ENCODE peak calls at places on chromosomes 6 and 20, in five cellular contexts. S is cardiac muscle cell, N is esophagus muscularis mucosa, C is AG04449, J is transverse colon. A is an unnamed sample.

GRCh38 chr6:101830501-101831031 is 437.1 kb downstream of the GRIK2 start:
- DNase-seq in J (no peak), N (no peak), S (no peak), C (peak; percentile 9), A (no peak)

GRCh38 chr6:80771941-80772340 is 665.5 kb downstream of the BCKDHB start:
- DNase-seq in S (peak; percentile 68), N (no peak), J (no peak), C (no peak), A (no peak)

GRCh38 chr6:44535446-44535845 is 147.9 kb downstream of the CDC5L start:
- DNase-seq in J (no peak), S (no peak), N (peak; percentile 88), C (no peak), A (no peak)

GRCh38 chr6:117615981-117616961 is 14.0 kb upstream of the GOPC start:
- DNase-seq in S (no peak), J (no peak), C (peak; percentile 24), N (no peak), A (no peak)

GRCh38 chr6:147161974-147162495 is 42.2 kb upstream of the STXBP5 start:
- DNase-seq in N (no peak), S (no peak), C (no peak), J (peak; percentile 49), A (no peak)

GRCh38 chr6:130617658-130618057 is 209.5 kb upstream of the SMLR1 start:
- DNase-seq in S (peak; percentile 5), J (no peak), C (no peak), N (no peak), A (no peak)

GRCh38 chr6:79868098-79868722 is 79.1 kb downstream of the ELOVL4 start:
- DNase-seq in N (no peak), S (peak; percentile 90), C (no peak), J (no peak), A (peak; percentile 23)

GRCh38 chr6:38570750-38571149 is 69.0 kb downstream of the BTBD9 start:
- DNase-seq in S (peak; percentile 3), J (no peak), C (no peak), N (no peak), A (no peak)

GRCh38 chr6:41372526-41373366 is 37.3 kb downstream of the NCR2 start:
- DNase-seq in N (peak; percentile 70), S (peak; percentile 38), C (no peak), J (no peak), A (no peak)

GRCh38 chr6:42929928-42930360 is 664 bp downstream of the CNPY3 start:
- DNase-seq in S (peak; percentile 68), J (peak; percentile 48), C (peak; percentile 41), N (no peak), A (no peak)

GRCh38 chr20:47875302-47876025 is 90.2 kb upstream of the SULF2 start:
- DNase-seq in C (peak; percentile 9), J (no peak), N (no peak), S (no peak), A (no peak)

GRCh38 chr6:5763871-5764270 is 242.9 kb downstream of the NRN1 start:
- DNase-seq in J (no peak), S (no peak), C (no peak), N (no peak), A (no peak)

GRCh38 chr6:170553686-170554085 is 483 bp upstream of the TBP start:
- DNase-seq in S (peak; percentile 53), C (no peak), N (no peak), J (no peak), A (peak; percentile 25)

GRCh38 chr6:160227038-160227768 is 31.4 kb downstream of the SLC22A2 start:
- DNase-seq in C (no peak), N (no peak), S (no peak), J (no peak), A (no peak)

GRCh38 chr20:37464173-37464572 is 56.9 kb upstream of the NNAT start:
- DNase-seq in J (no peak), C (no peak), S (no peak), N (no peak), A (no peak)

GRCh38 chr20:33640287-33640686 is 21.8 kb upstream of the C20orf144 start:
- DNase-seq in S (no peak), C (no peak), J (no peak), N (no peak), A (no peak)

GRCh38 chr20:32036716-32037355 is 15.2 kb upstream of the HCK start:
- DNase-seq in C (no peak), J (no peak), S (no peak), N (no peak), A (no peak)

GRCh38 chr6:166470029-166470862 is 87.5 kb upstream of the MPC1 start:
- DNase-seq in J (no peak), S (no peak), C (no peak), N (no peak), A (no peak)

GRCh38 chr6:170260686-170261085 is 30.2 kb downstream of the DLL1 start:
- DNase-seq in N (no peak), S (no peak), C (no peak), J (no peak), A (no peak)

GRCh38 chr20:11305406-11305805 is 612.3 kb upstream of the BTBD3 start:
- DNase-seq in C (no peak), S (no peak), J (no peak), N (no peak), A (no peak)

GRCh38 chr20:37276494-37277252 is 12.8 kb upstream of the MANBAL start:
- DNase-seq in C (no peak), S (no peak), N (no peak), J (peak; percentile 56), A (peak; percentile 84)

GRCh38 chr20:54144847-54145246 is 28.9 kb downstream of the CYP24A1 start:
- DNase-seq in S (no peak), J (no peak), C (no peak), N (no peak), A (no peak)

GRCh38 chr20:41983159-41983558 is 365.0 kb upstream of the CHD6 start:
- DNase-seq in C (no peak), N (peak; percentile 82), J (no peak), S (no peak), A (no peak)

GRCh38 chr6:84466521-84466920 is 239.1 kb upstream of the CEP162 start:
- DNase-seq in S (no peak), C (peak; percentile 33), N (no peak), J (no peak), A (no peak)

GRCh38 chr6:101403566-101403965 is 10.1 kb downstream of the GRIK2 start:
- DNase-seq in N (no peak), J (no peak), C (no peak), S (no peak), A (no peak)

GRCh38 chr20:62759981-62760431 is 36.3 kb upstream of the MRGBP start:
- DNase-seq in N (no peak), C (no peak), J (no peak), S (no peak), A (no peak)

GRCh38 chr6:80179691-80180090 is 73.2 kb downstream of the BCKDHB start:
- DNase-seq in S (no peak), J (no peak), C (no peak), N (no peak), A (no peak)

GRCh38 chr6:69233195-69233524 is 563.6 kb downstream of the LMBRD1 start:
- DNase-seq in N (no peak), S (no peak), C (no peak), J (no peak), A (no peak)

GRCh38 chr20:20217626-20218025 is 150.3 kb upstream of the INSM1 start:
- DNase-seq in C (no peak), N (no peak), J (no peak), S (no peak), A (no peak)

DNA sequence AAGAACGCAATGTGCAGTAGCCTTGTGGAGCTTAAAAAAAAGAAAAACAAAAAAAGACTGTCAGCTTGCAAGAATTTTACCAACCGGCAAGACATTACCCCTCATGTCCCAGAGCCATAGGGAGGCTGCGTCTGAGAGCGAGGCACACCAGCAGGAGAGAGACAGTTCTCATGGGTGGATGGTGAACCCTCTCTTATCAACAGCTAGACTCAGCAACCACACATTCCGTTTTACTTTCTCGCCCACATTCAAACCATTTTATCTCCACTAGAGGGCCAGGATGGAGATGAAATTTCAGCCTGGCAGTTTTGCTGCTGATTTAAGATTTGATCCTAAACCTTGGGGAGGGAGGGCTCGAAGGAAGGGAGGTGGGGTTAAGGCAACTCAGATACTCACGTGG is 247.0 kb downstream of the ATXN1 start:
- DNase-seq in J (no peak), S (peak; percentile 44), N (no peak), C (no peak), A (no peak)
- TF ChIP-seq CTCF in J (peak; percentile 49), S (peak; percentile 68), N (no peak), C (peak; percentile 51), A (peak; percentile 33)

GRCh38 chr6:105838156-105838555 is 248.0 kb upstream of the PRDM1 start:
- DNase-seq in J (no peak), N (no peak), S (no peak), C (no peak), A (no peak)

GRCh38 chr6:105836889-105837288 is 249.2 kb upstream of the PRDM1 start:
- DNase-seq in S (no peak), J (no peak), N (no peak), C (no peak), A (no peak)

GRCh38 chr6:105836379-105836778 is 249.8 kb upstream of the PRDM1 start:
- DNase-seq in S (no peak), C (no peak), J (no peak), N (no peak), A (no peak)

GRCh38 chr6:105834548-105834947 is 251.6 kb upstream of the PRDM1 start:
- DNase-seq in C (no peak), S (no peak), J (no peak), N (no peak), A (no peak)

DNA sequence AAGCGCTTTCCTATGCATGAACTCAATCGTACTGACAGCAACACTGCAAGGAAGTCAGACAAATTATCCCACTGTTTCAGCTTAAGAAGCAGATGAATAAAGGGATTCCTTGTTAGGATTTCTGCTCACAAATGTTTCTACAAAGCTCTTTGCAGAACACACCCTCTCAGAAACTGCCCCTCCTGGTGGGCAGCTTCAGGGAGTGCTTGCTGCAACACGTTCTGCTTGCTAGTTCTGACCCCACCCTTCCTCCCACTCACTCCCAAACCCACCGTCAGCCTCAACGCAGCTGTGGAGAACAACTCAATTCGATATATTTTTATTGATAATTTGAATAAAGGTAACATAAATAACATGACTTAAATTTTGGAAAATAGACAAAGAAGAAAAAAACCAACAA is 250.8 kb upstream of the PRDM1 start:
- DNase-seq in N (peak; percentile 74), C (no peak), J (peak; percentile 16), S (peak; percentile 57), A (no peak)
- TF ChIP-seq CTCF in N (peak; percentile 22), C (peak; percentile 39), J (no peak), S (no peak), A (no peak)

DNA sequence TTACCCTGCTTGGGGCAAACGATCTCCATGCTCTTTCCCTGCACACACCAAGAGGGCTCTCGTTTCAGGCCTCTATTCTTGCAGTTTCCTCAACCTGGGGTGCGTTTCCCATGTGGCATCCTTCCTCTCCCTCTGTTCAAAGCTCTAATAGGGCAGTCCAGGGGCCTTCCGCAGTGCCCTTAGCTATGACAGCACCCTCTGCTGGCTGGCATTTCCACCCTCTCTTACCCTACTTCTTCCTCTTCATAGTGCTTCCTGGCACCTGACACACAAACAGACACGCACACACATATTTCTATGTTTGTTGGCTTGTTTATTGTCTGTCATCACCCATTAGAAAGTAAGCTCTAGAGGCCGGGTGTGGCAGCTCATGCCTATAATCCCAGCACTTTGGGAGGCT is 294.0 kb downstream of the CLIC5 start:
- DNase-seq in J (no peak), N (no peak), S (no peak), C (no peak), A (no peak)
- TF ChIP-seq CTCF in J (no peak), N (no peak), S (no peak), C (no peak), A (no peak)

GRCh38 chr6:75070244-75070643 is 135.6 kb downstream of the COL12A1 start:
- DNase-seq in J (no peak), N (no peak), S (no peak), C (no peak), A (no peak)

GRCh38 chr6:75065524-75065923 is 140.3 kb downstream of the COL12A1 start:
- DNase-seq in N (no peak), C (no peak), S (no peak), J (no peak), A (peak; percentile 30)
- TF ChIP-seq CTCF in N (no peak), C (peak; percentile 47), S (peak; percentile 49), J (no peak), A (no peak)